ENCODE peak calls at places on chromosomes 5 and 9, in ten cellular contexts. J is left ventricle myocardium superior; G is pancreas; B is HepG2; E is stimulated activated naive CD8-positive, alpha-beta T cell treated with anti-CD3 and anti-CD28 coated beads, Interleukin-15, amount 100 ng/mL, for 72 hours; P is sciatic nerve; L is stimulated activated naive B cell treated with anti-CD40 and anti-IgM and Interleukin-4, amounts not matched to agents 10 μg/mL and 1 μg/mL and 100 μg/mL, for 72 hours; S is foreskin keratinocyte; M is Panc1; V is WTC11. D is an unnamed sample.

GRCh38 chr5:140301136-140301535 is 1.8 kb downstream of the PFDN1 start:
- ATAC-seq in J (no peak), G (no peak), B (no peak), E (no peak), P (no peak), L (no peak), S (no peak), M (no peak), V (no peak), D (no peak)

GRCh38 chr5:61327761-61328753 is 4.0 kb upstream of the ZSWIM6 start:
- ATAC-seq in J (no peak), G (no peak), B (peak; percentile 32), E (peak; percentile 44), P (no peak), L (peak; percentile 13), S (peak; percentile 32), M (no peak), V (no peak), D (no peak)

GRCh38 chr9:95506438-95506691 is 10.4 kb downstream of the PTCH1 start:
- ATAC-seq in J (peak; percentile 10), G (no peak), B (peak; percentile 3), E (peak; percentile 1), P (no peak), L (peak; percentile 27), S (no peak), M (no peak), V (no peak), D (no peak)

GRCh38 chr9:114261987-114262386 is 60.9 kb upstream of the ORM1 start:
- ATAC-seq in J (peak; percentile 72), G (no peak), B (no peak), E (no peak), P (no peak), L (no peak), S (no peak), M (no peak), V (no peak), D (peak; percentile 60)

GRCh38 chr5:143880178-143880577 is 68.2 kb downstream of the HMHB1 start:
- ATAC-seq in J (no peak), G (peak; percentile 36), B (peak; percentile 81), E (no peak), P (no peak), L (no peak), S (no peak), M (no peak), V (no peak), D (no peak)

GRCh38 chr5:95915999-95916686 is 45.5 kb downstream of the ELL2 start:
- ATAC-seq in J (peak; percentile 42), G (peak; percentile 52), B (peak; percentile 41), E (peak; percentile 58), P (peak; percentile 55), L (peak; percentile 94), S (no peak), M (no peak), V (no peak), D (no peak)

GRCh38 chr9:96853711-96854072 is 622 bp downstream of the ZNF782 start:
- ATAC-seq in J (peak; percentile 61), G (peak; percentile 14), B (peak; percentile 1), E (peak; percentile 34), P (no peak), L (peak; percentile 40), S (peak; percentile 2), M (peak; percentile 7), V (no peak), D (peak; percentile 27)

GRCh38 chr5:113295111-113295539 is 139.7 kb downstream of the TSSK1B start:
- ATAC-seq in J (peak; percentile 21), G (peak; percentile 5), B (no peak), E (no peak), P (peak; percentile 6), L (no peak), S (no peak), M (no peak), V (no peak), D (peak; percentile 6)

GRCh38 chr5:168273056-168273980 is 18.1 kb upstream of the WWC1 start:
- ATAC-seq in J (no peak), G (no peak), B (no peak), E (no peak), P (no peak), L (no peak), S (no peak), M (no peak), V (no peak), D (no peak)

GRCh38 chr9:90860826-90861225 is 59.2 kb downstream of the SYK start:
- ATAC-seq in J (peak; percentile 34), G (peak; percentile 64), B (no peak), E (no peak), P (peak; percentile 41), L (peak; percentile 90), S (no peak), M (no peak), V (no peak), D (no peak)

GRCh38 chr9:112894031-112894430 is 3.4 kb upstream of the SLC46A2 start:
- ATAC-seq in J (no peak), G (peak; percentile 41), B (no peak), E (no peak), P (no peak), L (no peak), S (peak; percentile 70), M (no peak), V (no peak), D (no peak)

GRCh38 chr9:33348998-33349397 is 53.4 kb downstream of the AQP7 start:
- ATAC-seq in J (no peak), G (no peak), B (no peak), E (no peak), P (no peak), L (no peak), S (no peak), M (no peak), V (no peak), D (no peak)

GRCh38 chr5:73792687-73793320 is 166.8 kb downstream of the ARHGEF28 start:
- ATAC-seq in J (peak; percentile 80), G (peak; percentile 94), B (peak; percentile 89), E (peak; percentile 79), P (peak; percentile 85), L (peak; percentile 87), S (peak; percentile 70), M (peak; percentile 91), V (peak; percentile 90), D (peak; percentile 85)

GRCh38 chr5:157516016-157516415 is 56.0 kb downstream of the NIPAL4 start:
- ATAC-seq in J (peak; percentile 2), G (peak; percentile 25), B (no peak), E (peak; percentile 27), P (no peak), L (no peak), S (peak; percentile 70), M (no peak), V (no peak), D (no peak)